ENCODE peak calls at places on chromosomes 4 and X, in seven cellular contexts. One of them, this sample, is unnamed.

GRCh38 chr4:109702950-109703663 is at the start of gene CASP6:
- DNase-seq in AG09319: peak; percentile 35
- DNase-seq in spleen: peak; percentile 95
- DNase-seq in astrocyte of the spinal cord: peak; percentile 76
- DNase-seq in mucosa of descending colon: peak; percentile 91
- DNase-seq in dorsolateral prefrontal cortex: peak; percentile 68
- DNase-seq in tibial artery: peak; percentile 88
- DNase-seq in this sample: peak; percentile 64

GRCh38 chr4:85777908-85778808 is 303.2 kb downstream of the ARHGAP24 start:
- DNase-seq in AG09319: no peak
- DNase-seq in spleen: no peak
- DNase-seq in astrocyte of the spinal cord: peak; percentile 67
- DNase-seq in mucosa of descending colon: no peak
- DNase-seq in dorsolateral prefrontal cortex: no peak
- DNase-seq in tibial artery: no peak
- DNase-seq in this sample: no peak

GRCh38 chr4:1500966-1501753 is 94.9 kb upstream of the NKX1-1 start:
- DNase-seq in AG09319: no peak
- DNase-seq in spleen: no peak
- DNase-seq in astrocyte of the spinal cord: no peak
- DNase-seq in mucosa of descending colon: no peak
- DNase-seq in dorsolateral prefrontal cortex: peak; percentile 16
- DNase-seq in tibial artery: no peak
- DNase-seq in this sample: no peak

GRCh38 chrX:126994011-126994410 is 174.5 kb downstream of the PRR32 start:
- DNase-seq in AG09319: no peak
- DNase-seq in spleen: no peak
- DNase-seq in astrocyte of the spinal cord: no peak
- DNase-seq in mucosa of descending colon: no peak
- DNase-seq in dorsolateral prefrontal cortex: no peak
- DNase-seq in tibial artery: peak; percentile 18
- DNase-seq in this sample: no peak

GRCh38 chr4:5928241-5928640 is 35.4 kb upstream of the CRMP1 start:
- DNase-seq in AG09319: no peak
- DNase-seq in spleen: no peak
- DNase-seq in astrocyte of the spinal cord: no peak
- DNase-seq in mucosa of descending colon: no peak
- DNase-seq in dorsolateral prefrontal cortex: no peak
- DNase-seq in tibial artery: no peak
- DNase-seq in this sample: no peak

GRCh38 chrX:125205918-125206665 is 113.6 kb upstream of the TEX13C start:
- DNase-seq in AG09319: no peak
- DNase-seq in spleen: peak; percentile 66
- DNase-seq in astrocyte of the spinal cord: peak; percentile 3
- DNase-seq in mucosa of descending colon: no peak
- DNase-seq in dorsolateral prefrontal cortex: no peak
- DNase-seq in tibial artery: no peak
- DNase-seq in this sample: no peak

GRCh38 chrX:136525738-136526606 is 6.0 kb upstream of the VGLL1 start:
- DNase-seq in AG09319: peak; percentile 43
- DNase-seq in spleen: no peak
- DNase-seq in astrocyte of the spinal cord: peak; percentile 84
- DNase-seq in mucosa of descending colon: peak; percentile 70
- DNase-seq in dorsolateral prefrontal cortex: peak; percentile 47
- DNase-seq in tibial artery: peak; percentile 66
- DNase-seq in this sample: no peak

GRCh38 chr4:174461438-174462106 is 60.7 kb downstream of the HPGD start:
- DNase-seq in AG09319: no peak
- DNase-seq in spleen: no peak
- DNase-seq in astrocyte of the spinal cord: peak; percentile 9
- DNase-seq in mucosa of descending colon: peak; percentile 27
- DNase-seq in dorsolateral prefrontal cortex: no peak
- DNase-seq in tibial artery: no peak
- DNase-seq in this sample: no peak

GRCh38 chr4:113419631-113420030 is 341.9 kb downstream of the CAMK2D start:
- DNase-seq in AG09319: no peak
- DNase-seq in spleen: no peak
- DNase-seq in astrocyte of the spinal cord: no peak
- DNase-seq in mucosa of descending colon: no peak
- DNase-seq in dorsolateral prefrontal cortex: no peak
- DNase-seq in tibial artery: no peak
- DNase-seq in this sample: no peak

GRCh38 chrX:13845721-13846378 is 29.0 kb upstream of the GPM6B start:
- DNase-seq in AG09319: no peak
- DNase-seq in spleen: no peak
- DNase-seq in astrocyte of the spinal cord: peak; percentile 30
- DNase-seq in mucosa of descending colon: no peak
- DNase-seq in dorsolateral prefrontal cortex: no peak
- DNase-seq in tibial artery: no peak
- DNase-seq in this sample: no peak

GRCh38 chr4:133152801-133153526 is 3.9 kb downstream of the PCDH10 start:
- DNase-seq in AG09319: no peak
- DNase-seq in spleen: no peak
- DNase-seq in astrocyte of the spinal cord: peak; percentile 53
- DNase-seq in mucosa of descending colon: no peak
- DNase-seq in dorsolateral prefrontal cortex: no peak
- DNase-seq in tibial artery: no peak
- DNase-seq in this sample: no peak

GRCh38 chrX:107541244-107541643 is 87.1 kb upstream of the PRPS1 start:
- DNase-seq in AG09319: peak; percentile 43
- DNase-seq in spleen: no peak
- DNase-seq in astrocyte of the spinal cord: no peak
- DNase-seq in mucosa of descending colon: no peak
- DNase-seq in dorsolateral prefrontal cortex: no peak
- DNase-seq in tibial artery: no peak
- DNase-seq in this sample: no peak

GRCh38 chrX:45850197-45850774 is 649.6 kb upstream of the DIPK2B start:
- DNase-seq in AG09319: no peak
- DNase-seq in spleen: no peak
- DNase-seq in astrocyte of the spinal cord: peak; percentile 28
- DNase-seq in mucosa of descending colon: peak; percentile 9
- DNase-seq in dorsolateral prefrontal cortex: no peak
- DNase-seq in tibial artery: no peak
- DNase-seq in this sample: no peak

GRCh38 chr4:8039290-8039689 is 99.6 kb upstream of the AFAP1 start:
- DNase-seq in AG09319: no peak
- DNase-seq in spleen: no peak
- DNase-seq in astrocyte of the spinal cord: no peak
- DNase-seq in mucosa of descending colon: peak; percentile 57
- DNase-seq in dorsolateral prefrontal cortex: no peak
- DNase-seq in tibial artery: no peak
- DNase-seq in this sample: no peak

GRCh38 chr4:2291705-2292651 is 30.1 kb upstream of the MXD4 start:
- DNase-seq in AG09319: no peak
- DNase-seq in spleen: peak; percentile 71
- DNase-seq in astrocyte of the spinal cord: no peak
- DNase-seq in mucosa of descending colon: no peak
- DNase-seq in dorsolateral prefrontal cortex: no peak
- DNase-seq in tibial artery: no peak
- DNase-seq in this sample: no peak

GRCh38 chr4:150746156-150746555 is 164.2 kb downstream of the MAB21L2 start:
- DNase-seq in AG09319: no peak
- DNase-seq in spleen: no peak
- DNase-seq in astrocyte of the spinal cord: peak; percentile 53
- DNase-seq in mucosa of descending colon: no peak
- DNase-seq in dorsolateral prefrontal cortex: no peak
- DNase-seq in tibial artery: no peak
- DNase-seq in this sample: no peak

GRCh38 chr4:41646862-41647261 is 101.7 kb downstream of the PHOX2B start:
- DNase-seq in AG09319: no peak
- DNase-seq in spleen: no peak
- DNase-seq in astrocyte of the spinal cord: no peak
- DNase-seq in mucosa of descending colon: no peak
- DNase-seq in dorsolateral prefrontal cortex: no peak
- DNase-seq in tibial artery: no peak
- DNase-seq in this sample: no peak

GRCh38 chr4:122814426-122814825 is 12.2 kb upstream of the FGF2 start:
- DNase-seq in AG09319: no peak
- DNase-seq in spleen: no peak
- DNase-seq in astrocyte of the spinal cord: no peak
- DNase-seq in mucosa of descending colon: no peak
- DNase-seq in dorsolateral prefrontal cortex: no peak
- DNase-seq in tibial artery: no peak
- DNase-seq in this sample: no peak

GRCh38 chr4:6608758-6609414 is 31.6 kb upstream of the MRFAP1 start:
- DNase-seq in AG09319: no peak
- DNase-seq in spleen: no peak
- DNase-seq in astrocyte of the spinal cord: no peak
- DNase-seq in mucosa of descending colon: no peak
- DNase-seq in dorsolateral prefrontal cortex: peak; percentile 65
- DNase-seq in tibial artery: no peak
- DNase-seq in this sample: no peak

GRCh38 chr4:41532880-41533279 is 5.1 kb upstream of the LIMCH1 start:
- DNase-seq in AG09319: no peak
- DNase-seq in spleen: no peak
- DNase-seq in astrocyte of the spinal cord: no peak
- DNase-seq in mucosa of descending colon: no peak
- DNase-seq in dorsolateral prefrontal cortex: no peak
- DNase-seq in tibial artery: no peak
- DNase-seq in this sample: no peak

GRCh38 chrX:103081051-103081450 is 11.9 kb downstream of the NXF3 start:
- DNase-seq in AG09319: no peak
- DNase-seq in spleen: no peak
- DNase-seq in astrocyte of the spinal cord: no peak
- DNase-seq in mucosa of descending colon: no peak
- DNase-seq in dorsolateral prefrontal cortex: no peak
- DNase-seq in tibial artery: no peak
- DNase-seq in this sample: no peak

GRCh38 chr4:7282094-7282370 is 89.7 kb downstream of the SORCS2 start:
- DNase-seq in AG09319: no peak
- DNase-seq in spleen: no peak
- DNase-seq in astrocyte of the spinal cord: no peak
- DNase-seq in mucosa of descending colon: no peak
- DNase-seq in dorsolateral prefrontal cortex: no peak
- DNase-seq in tibial artery: no peak
- DNase-seq in this sample: no peak

GRCh38 chr4:54226399-54227260 is 2.5 kb upstream of the PDGFRA start:
- DNase-seq in AG09319: peak; percentile 87
- DNase-seq in spleen: peak; percentile 80
- DNase-seq in astrocyte of the spinal cord: peak; percentile 76
- DNase-seq in mucosa of descending colon: peak; percentile 45
- DNase-seq in dorsolateral prefrontal cortex: no peak
- DNase-seq in tibial artery: peak; percentile 79
- DNase-seq in this sample: no peak

GRCh38 chr4:128450326-128451120 is 162.9 kb upstream of the PGRMC2 start:
- DNase-seq in AG09319: no peak
- DNase-seq in spleen: no peak
- DNase-seq in astrocyte of the spinal cord: no peak
- DNase-seq in mucosa of descending colon: no peak
- DNase-seq in dorsolateral prefrontal cortex: no peak
- DNase-seq in tibial artery: no peak
- DNase-seq in this sample: no peak

GRCh38 chrX:32408389-32408788 is 803.0 kb downstream of the DMD start:
- DNase-seq in AG09319: no peak
- DNase-seq in spleen: no peak
- DNase-seq in astrocyte of the spinal cord: no peak
- DNase-seq in mucosa of descending colon: peak; percentile 1
- DNase-seq in dorsolateral prefrontal cortex: no peak
- DNase-seq in tibial artery: no peak
- DNase-seq in this sample: no peak
- TF ChIP-seq CTCF in AG09319: no peak
- TF ChIP-seq CTCF in spleen: no peak
- TF ChIP-seq CTCF in astrocyte of the spinal cord: no peak
- TF ChIP-seq CTCF in mucosa of descending colon: no peak
- TF ChIP-seq CTCF in dorsolateral prefrontal cortex: peak; percentile 22
- TF ChIP-seq CTCF in tibial artery: no peak
- TF ChIP-seq CTCF in this sample: no peak

DNA sequence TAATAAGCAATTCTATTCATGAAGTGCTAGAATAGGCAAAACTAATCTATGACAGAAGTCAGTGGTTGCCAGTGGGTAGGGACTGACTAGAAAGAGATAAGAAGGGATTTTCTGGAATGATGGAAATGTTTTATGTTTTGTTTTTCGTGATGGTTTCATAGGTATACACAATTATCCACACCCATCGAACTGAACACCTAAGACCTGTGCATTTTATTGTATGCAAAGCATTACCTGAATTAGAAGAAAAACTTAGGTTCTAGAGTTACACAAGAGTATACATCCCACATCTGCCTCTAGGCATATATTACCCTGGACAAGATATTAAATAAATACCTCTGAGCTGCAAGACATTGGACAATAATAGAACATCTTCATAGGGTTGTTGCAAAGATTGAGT is 205.2 kb downstream of the SOWAHB start:
- DNase-seq in AG09319: no peak
- DNase-seq in spleen: no peak
- DNase-seq in astrocyte of the spinal cord: no peak
- DNase-seq in mucosa of descending colon: no peak
- DNase-seq in dorsolateral prefrontal cortex: no peak
- DNase-seq in tibial artery: no peak
- DNase-seq in this sample: no peak
- TF ChIP-seq CTCF in AG09319: no peak
- TF ChIP-seq CTCF in spleen: no peak
- TF ChIP-seq CTCF in astrocyte of the spinal cord: no peak
- TF ChIP-seq CTCF in mucosa of descending colon: no peak
- TF ChIP-seq CTCF in dorsolateral prefrontal cortex: no peak
- TF ChIP-seq CTCF in tibial artery: no peak
- TF ChIP-seq CTCF in this sample: no peak

DNA sequence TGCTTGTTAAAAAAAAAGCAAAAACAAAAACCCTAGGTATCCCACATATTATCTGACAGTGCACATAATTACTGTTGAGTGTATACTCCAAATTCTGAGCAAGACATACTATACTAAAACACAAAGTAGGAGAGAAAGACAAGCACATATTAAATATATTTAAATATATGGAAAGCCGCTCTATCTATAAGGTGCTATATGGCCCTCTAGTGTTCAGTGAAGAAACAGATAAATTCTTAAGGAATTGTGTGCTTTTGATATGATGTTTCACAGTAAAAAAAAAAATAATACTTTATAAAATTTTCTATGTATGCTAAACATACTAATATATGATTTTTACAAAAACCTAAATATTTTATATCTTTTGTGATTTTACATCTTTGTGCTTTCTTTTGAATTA is 137.8 kb downstream of the FBXW7 start:
- DNase-seq in AG09319: no peak
- DNase-seq in spleen: no peak
- DNase-seq in astrocyte of the spinal cord: peak; percentile 19
- DNase-seq in mucosa of descending colon: no peak
- DNase-seq in dorsolateral prefrontal cortex: no peak
- DNase-seq in tibial artery: no peak
- DNase-seq in this sample: no peak
- TF ChIP-seq CTCF in AG09319: peak; percentile 27
- TF ChIP-seq CTCF in spleen: no peak
- TF ChIP-seq CTCF in astrocyte of the spinal cord: peak; percentile 45
- TF ChIP-seq CTCF in mucosa of descending colon: peak; percentile 26
- TF ChIP-seq CTCF in dorsolateral prefrontal cortex: peak; percentile 39
- TF ChIP-seq CTCF in tibial artery: no peak
- TF ChIP-seq CTCF in this sample: no peak

GRCh38 chrX:117743469-117744251 is 372.9 kb downstream of the KLHL13 start:
- DNase-seq in AG09319: no peak
- DNase-seq in spleen: no peak
- DNase-seq in astrocyte of the spinal cord: no peak
- DNase-seq in mucosa of descending colon: peak; percentile 9
- DNase-seq in dorsolateral prefrontal cortex: no peak
- DNase-seq in tibial artery: no peak
- DNase-seq in this sample: no peak
- TF ChIP-seq CTCF in AG09319: peak; percentile 13
- TF ChIP-seq CTCF in spleen: no peak
- TF ChIP-seq CTCF in astrocyte of the spinal cord: no peak
- TF ChIP-seq CTCF in mucosa of descending colon: peak; percentile 13
- TF ChIP-seq CTCF in dorsolateral prefrontal cortex: peak; percentile 17
- TF ChIP-seq CTCF in tibial artery: no peak
- TF ChIP-seq CTCF in this sample: no peak